ENCODE peak calls at places on chromosome 6, in five cellular contexts. One of them, this sample, is unnamed.

GRCh38 chr6:110066091-110066490 is 88.0 kb downstream of the GPR6 start:
- DNase-seq in brain microvascular endothelial cell: no peak
- DNase-seq in astrocyte: no peak
- DNase-seq in left ventricle myocardium inferior: no peak
- DNase-seq in transverse colon: no peak
- DNase-seq in this sample: no peak

GRCh38 chr6:111850288-111850937 is 22.8 kb downstream of the FYN start:
- DNase-seq in astrocyte: no peak
- DNase-seq in brain microvascular endothelial cell: no peak
- DNase-seq in left ventricle myocardium inferior: peak
- DNase-seq in transverse colon: no peak
- DNase-seq in this sample: no peak

GRCh38 chr6:29887330-29887818 is 55.0 kb upstream of the HLA-A start:
- DNase-seq in transverse colon: peak
- DNase-seq in brain microvascular endothelial cell: no peak
- DNase-seq in left ventricle myocardium inferior: peak
- DNase-seq in astrocyte: no peak
- DNase-seq in this sample: peak

GRCh38 chr6:145801021-145801420 is 13.6 kb downstream of the FBXO30 start:
- DNase-seq in transverse colon: no peak
- DNase-seq in brain microvascular endothelial cell: no peak
- DNase-seq in astrocyte: no peak
- DNase-seq in left ventricle myocardium inferior: no peak
- DNase-seq in this sample: no peak

GRCh38 chr6:8006208-8006607 is 58.0 kb downstream of the BLOC1S5 start:
- DNase-seq in transverse colon: no peak
- DNase-seq in astrocyte: no peak
- DNase-seq in brain microvascular endothelial cell: peak
- DNase-seq in left ventricle myocardium inferior: no peak
- DNase-seq in this sample: peak

GRCh38 chr6:24493945-24494725 is 634 bp upstream of the ALDH5A1 start:
- DNase-seq in transverse colon: no peak
- DNase-seq in astrocyte: no peak
- DNase-seq in brain microvascular endothelial cell: no peak
- DNase-seq in left ventricle myocardium inferior: no peak
- DNase-seq in this sample: no peak

GRCh38 chr6:157656437-157657005 is 166.5 kb upstream of the SNX9 start:
- DNase-seq in astrocyte: peak
- DNase-seq in left ventricle myocardium inferior: no peak
- DNase-seq in brain microvascular endothelial cell: peak
- DNase-seq in transverse colon: no peak
- DNase-seq in this sample: no peak

GRCh38 chr6:129638055-129639019 is 71.6 kb downstream of the ARHGAP18 start:
- DNase-seq in left ventricle myocardium inferior: no peak
- DNase-seq in brain microvascular endothelial cell: peak
- DNase-seq in astrocyte: peak
- DNase-seq in transverse colon: no peak
- DNase-seq in this sample: no peak

GRCh38 chr6:3094815-3095214 is 23.7 kb upstream of the BPHL start:
- DNase-seq in brain microvascular endothelial cell: no peak
- DNase-seq in left ventricle myocardium inferior: no peak
- DNase-seq in astrocyte: no peak
- DNase-seq in transverse colon: no peak
- DNase-seq in this sample: no peak

GRCh38 chr6:126143650-126144260 is 157.4 kb downstream of the TRMT11 start:
- DNase-seq in left ventricle myocardium inferior: no peak
- DNase-seq in astrocyte: peak
- DNase-seq in brain microvascular endothelial cell: no peak
- DNase-seq in transverse colon: no peak
- DNase-seq in this sample: no peak

GRCh38 chr6:499617-500016 is 108.1 kb downstream of the IRF4 start:
- DNase-seq in left ventricle myocardium inferior: no peak
- DNase-seq in brain microvascular endothelial cell: no peak
- DNase-seq in transverse colon: no peak
- DNase-seq in astrocyte: no peak
- DNase-seq in this sample: no peak

GRCh38 chr6:156976144-156977088 is 199.2 kb downstream of the ARID1B start:
- DNase-seq in astrocyte: peak
- DNase-seq in left ventricle myocardium inferior: no peak
- DNase-seq in transverse colon: no peak
- DNase-seq in brain microvascular endothelial cell: no peak
- DNase-seq in this sample: peak

GRCh38 chr6:145086197-145086596 is 649.1 kb downstream of the EPM2A start:
- DNase-seq in brain microvascular endothelial cell: peak
- DNase-seq in astrocyte: peak
- DNase-seq in transverse colon: no peak
- DNase-seq in left ventricle myocardium inferior: no peak
- DNase-seq in this sample: peak

GRCh38 chr6:11788043-11788442 is 9.4 kb upstream of the ADTRP start:
- DNase-seq in astrocyte: no peak
- DNase-seq in transverse colon: no peak
- DNase-seq in brain microvascular endothelial cell: no peak
- DNase-seq in left ventricle myocardium inferior: no peak
- DNase-seq in this sample: no peak

GRCh38 chr6:2911171-2911570 is 8.1 kb upstream of the SERPINB9 start:
- DNase-seq in left ventricle myocardium inferior: no peak
- DNase-seq in brain microvascular endothelial cell: no peak
- DNase-seq in transverse colon: no peak
- DNase-seq in astrocyte: no peak
- DNase-seq in this sample: no peak

GRCh38 chr6:166610104-166610503 is 16.9 kb downstream of the RPS6KA2 start:
- DNase-seq in astrocyte: no peak
- DNase-seq in left ventricle myocardium inferior: no peak
- DNase-seq in brain microvascular endothelial cell: no peak
- DNase-seq in transverse colon: no peak
- DNase-seq in this sample: no peak

GRCh38 chr6:31871068-31871659 is 7.6 kb downstream of the SLC44A4 start:
- DNase-seq in brain microvascular endothelial cell: no peak
- DNase-seq in left ventricle myocardium inferior: no peak
- DNase-seq in astrocyte: peak
- DNase-seq in transverse colon: no peak
- DNase-seq in this sample: peak

GRCh38 chr6:36851149-36851614 is 11.9 kb upstream of the CPNE5 start:
- DNase-seq in transverse colon: peak
- DNase-seq in brain microvascular endothelial cell: peak
- DNase-seq in astrocyte: peak
- DNase-seq in left ventricle myocardium inferior: no peak
- DNase-seq in this sample: peak

GRCh38 chr6:37317312-37318038 is 36.3 kb upstream of the RNF8 start:
- DNase-seq in brain microvascular endothelial cell: no peak
- DNase-seq in astrocyte: no peak
- DNase-seq in left ventricle myocardium inferior: no peak
- DNase-seq in transverse colon: no peak
- DNase-seq in this sample: no peak

GRCh38 chr6:69084746-69085335 is 449.8 kb downstream of the ADGRB3 start:
- DNase-seq in brain microvascular endothelial cell: no peak
- DNase-seq in astrocyte: peak
- DNase-seq in left ventricle myocardium inferior: no peak
- DNase-seq in transverse colon: no peak
- DNase-seq in this sample: no peak

GRCh38 chr6:53961679-53962370 is 149.4 kb upstream of the MLIP start:
- DNase-seq in brain microvascular endothelial cell: peak
- DNase-seq in transverse colon: no peak
- DNase-seq in left ventricle myocardium inferior: no peak
- DNase-seq in astrocyte: peak
- DNase-seq in this sample: peak

GRCh38 chr6:15996030-15996429 is 132.9 kb upstream of the MYLIP start:
- DNase-seq in astrocyte: no peak
- DNase-seq in brain microvascular endothelial cell: peak
- DNase-seq in left ventricle myocardium inferior: no peak
- DNase-seq in transverse colon: no peak
- DNase-seq in this sample: no peak

GRCh38 chr6:7550433-7550801 is 8.9 kb downstream of the DSP start:
- DNase-seq in transverse colon: no peak
- DNase-seq in left ventricle myocardium inferior: no peak
- DNase-seq in astrocyte: no peak
- DNase-seq in brain microvascular endothelial cell: no peak
- DNase-seq in this sample: no peak

GRCh38 chr6:94953867-94954631 is 623.3 kb upstream of the MANEA start:
- DNase-seq in astrocyte: no peak
- DNase-seq in brain microvascular endothelial cell: no peak
- DNase-seq in left ventricle myocardium inferior: no peak
- DNase-seq in transverse colon: no peak
- DNase-seq in this sample: no peak

GRCh38 chr6:114327074-114327473 is 15.7 kb downstream of the HS3ST5 start:
- DNase-seq in astrocyte: no peak
- DNase-seq in left ventricle myocardium inferior: no peak
- DNase-seq in transverse colon: no peak
- DNase-seq in brain microvascular endothelial cell: no peak
- DNase-seq in this sample: no peak

GRCh38 chr6:167781066-167781767 is 45.5 kb upstream of the AFDN start:
- DNase-seq in left ventricle myocardium inferior: no peak
- DNase-seq in transverse colon: no peak
- DNase-seq in astrocyte: no peak
- DNase-seq in brain microvascular endothelial cell: no peak
- DNase-seq in this sample: no peak

GRCh38 chr6:141988954-141989705 is 143.6 kb upstream of the GJE1 start:
- DNase-seq in brain microvascular endothelial cell: peak
- DNase-seq in left ventricle myocardium inferior: no peak
- DNase-seq in astrocyte: peak
- DNase-seq in transverse colon: no peak
- DNase-seq in this sample: peak

GRCh38 chr6:104229057-104229456 is 630.7 kb downstream of the HACE1 start:
- DNase-seq in astrocyte: no peak
- DNase-seq in left ventricle myocardium inferior: no peak
- DNase-seq in brain microvascular endothelial cell: no peak
- DNase-seq in transverse colon: no peak
- DNase-seq in this sample: no peak

GRCh38 chr6:101208152-101208551 is 185.4 kb upstream of the GRIK2 start:
- DNase-seq in astrocyte: no peak
- DNase-seq in brain microvascular endothelial cell: no peak
- DNase-seq in left ventricle myocardium inferior: no peak
- DNase-seq in transverse colon: peak
- DNase-seq in this sample: no peak

GRCh38 chr6:145148392-145149175 is 586.7 kb downstream of the EPM2A start:
- DNase-seq in brain microvascular endothelial cell: peak
- DNase-seq in astrocyte: peak
- DNase-seq in transverse colon: no peak
- DNase-seq in left ventricle myocardium inferior: no peak
- DNase-seq in this sample: peak

GRCh38 chr6:109483744-109484075 is 691 bp upstream of the ZBTB24 start:
- DNase-seq in astrocyte: peak
- DNase-seq in transverse colon: no peak
- DNase-seq in left ventricle myocardium inferior: no peak
- DNase-seq in brain microvascular endothelial cell: no peak
- DNase-seq in this sample: no peak

GRCh38 chr6:107506145-107506544 is 16.2 kb downstream of the SOBP start:
- DNase-seq in brain microvascular endothelial cell: no peak
- DNase-seq in astrocyte: no peak
- DNase-seq in left ventricle myocardium inferior: no peak
- DNase-seq in transverse colon: no peak
- DNase-seq in this sample: no peak

DNA sequence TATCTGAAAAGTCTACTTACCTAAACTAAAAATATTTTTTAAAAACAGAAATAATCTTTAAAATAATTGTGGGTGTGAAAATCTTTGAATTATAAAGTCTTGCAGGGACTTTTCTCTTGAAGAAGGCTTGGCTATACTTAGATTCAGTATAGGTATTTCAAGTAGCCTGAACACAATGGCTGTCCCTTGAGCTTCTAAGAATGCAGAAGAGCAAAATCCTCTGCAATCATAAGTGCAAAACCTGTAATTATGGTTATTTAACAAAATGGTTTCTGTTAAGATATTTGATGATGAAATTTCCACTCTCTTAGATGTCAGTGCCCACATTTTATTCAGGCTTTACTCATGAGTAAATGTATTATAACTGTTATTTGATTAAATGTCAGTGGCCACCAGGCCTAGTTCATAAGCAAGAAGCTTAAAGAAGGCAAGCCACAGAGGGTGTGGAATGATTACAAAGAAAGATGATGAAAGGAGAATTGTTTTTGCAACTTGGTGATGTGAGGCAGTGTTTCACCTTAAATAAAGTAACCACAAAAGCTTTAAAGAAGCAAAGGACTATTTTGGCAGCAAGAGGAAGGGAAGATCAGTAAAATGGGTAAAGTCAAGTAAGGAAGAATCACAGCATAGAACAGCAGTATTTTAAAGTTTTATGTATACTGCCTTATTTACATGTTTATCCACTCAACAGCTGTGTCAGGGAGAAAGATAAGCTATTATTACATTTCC is 351.3 kb upstream of the RUNX2 start:
- DNase-seq in transverse colon: no peak
- DNase-seq in astrocyte: peak
- DNase-seq in brain microvascular endothelial cell: no peak
- DNase-seq in left ventricle myocardium inferior: no peak
- DNase-seq in this sample: peak
- TF ChIP-seq CTCF in transverse colon: no peak
- TF ChIP-seq CTCF in astrocyte: no peak
- TF ChIP-seq CTCF in brain microvascular endothelial cell: no peak
- TF ChIP-seq CTCF in left ventricle myocardium inferior: no peak
- TF ChIP-seq CTCF in this sample: no peak

DNA sequence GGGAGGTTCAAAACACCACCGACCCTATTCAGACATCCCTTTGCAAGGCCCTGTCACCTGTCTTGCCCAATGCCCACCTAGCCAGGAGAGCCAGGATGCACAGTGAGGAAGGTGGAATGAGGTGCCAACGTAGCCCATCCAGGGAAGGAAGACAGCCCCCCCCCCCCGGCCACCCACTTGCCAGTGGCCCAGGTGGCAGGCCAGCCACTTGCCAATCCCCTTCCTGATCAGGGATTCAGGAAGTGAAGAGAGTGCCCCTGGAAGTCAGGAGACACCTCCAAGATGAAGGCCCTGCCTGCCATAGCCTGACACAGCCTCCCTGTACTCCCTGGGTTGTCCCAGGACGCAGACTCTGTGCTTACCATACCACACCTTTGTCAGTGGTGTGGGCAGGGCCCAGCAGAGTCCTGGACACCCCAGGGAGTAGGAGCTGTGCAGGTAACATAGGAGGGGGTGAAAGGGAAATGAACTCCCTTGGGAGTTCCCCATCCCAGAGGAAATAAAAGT is 54.7 kb downstream of the MRPL14 start:
- DNase-seq in astrocyte: no peak
- DNase-seq in left ventricle myocardium inferior: no peak
- DNase-seq in brain microvascular endothelial cell: no peak
- DNase-seq in transverse colon: peak
- DNase-seq in this sample: no peak
- H3K4me3 ChIP-seq in astrocyte: no peak
- H3K4me3 ChIP-seq in left ventricle myocardium inferior: peak
- H3K4me3 ChIP-seq in brain microvascular endothelial cell: no peak
- H3K4me3 ChIP-seq in transverse colon: no peak
- H3K4me3 ChIP-seq in this sample: no peak

GRCh38 chr6:63689421-63689820 is 53.8 kb downstream of the PHF3 start:
- DNase-seq in brain microvascular endothelial cell: no peak
- DNase-seq in astrocyte: no peak
- DNase-seq in left ventricle myocardium inferior: no peak
- DNase-seq in transverse colon: no peak
- DNase-seq in this sample: no peak
- TF ChIP-seq CTCF in brain microvascular endothelial cell: no peak
- TF ChIP-seq CTCF in astrocyte: no peak
- TF ChIP-seq CTCF in left ventricle myocardium inferior: no peak
- TF ChIP-seq CTCF in transverse colon: no peak
- TF ChIP-seq CTCF in this sample: no peak

GRCh38 chr6:99522531-99522930 is 7.3 kb upstream of the USP45 start:
- DNase-seq in left ventricle myocardium inferior: no peak
- DNase-seq in astrocyte: peak
- DNase-seq in brain microvascular endothelial cell: peak
- DNase-seq in transverse colon: no peak
- DNase-seq in this sample: peak
- H3K4me3 ChIP-seq in left ventricle myocardium inferior: no peak
- H3K4me3 ChIP-seq in astrocyte: no peak
- H3K4me3 ChIP-seq in brain microvascular endothelial cell: no peak
- H3K4me3 ChIP-seq in transverse colon: no peak
- H3K4me3 ChIP-seq in this sample: no peak